ENCODE peak calls at places on chromosomes 16 and 17, in nine cellular contexts. I, F, G, U, H, V, T, S and O are unnamed samples.

GRCh38 chr16:11257131-11257938 is 1.3 kb upstream of the SOCS1 start:
- DNase-seq in H (peak), V (peak), U (peak), F (peak), S (peak), T (peak), G (peak), I (peak), O (peak)

GRCh38 chr16:104828-105374 is 26.9 kb downstream of the MPG start:
- DNase-seq in U (no peak), G (no peak), F (no peak), V (peak), T (no peak), S (no peak), H (no peak), I (no peak), O (no peak)

GRCh38 chr17:79518330-79519151 is 92.3 kb downstream of the RBFOX3 start:
- DNase-seq in G (peak), T (no peak), S (no peak), F (no peak), U (no peak), H (no peak), V (no peak), I (no peak), O (no peak)

GRCh38 chr16:26995522-26995921 is 71.2 kb upstream of the C16orf82 start:
- DNase-seq in F (no peak), G (no peak), I (no peak), S (no peak), T (no peak), V (no peak), H (no peak), U (no peak), O (no peak)

GRCh38 chr17:8494506-8495111 is 58.9 kb downstream of the NDEL1 start:
- DNase-seq in I (no peak), G (no peak), F (no peak), S (no peak), T (no peak), U (no peak), H (no peak), V (no peak), O (no peak)

GRCh38 chr17:38748329-38749221 is at the start of gene PCGF2:
- DNase-seq in F (peak), H (peak), U (peak), I (peak), G (peak), V (peak), S (peak), T (no peak), O (no peak)

GRCh38 chr16:50684823-50685455 is 3.8 kb upstream of the SNX20 start:
- DNase-seq in S (no peak), F (no peak), V (no peak), H (no peak), T (no peak), G (no peak), I (no peak), U (no peak), O (no peak)

GRCh38 chr16:11696266-11697012 is 28.2 kb downstream of the SNN start:
- DNase-seq in V (no peak), S (no peak), U (no peak), H (no peak), I (no peak), F (no peak), G (no peak), T (no peak), O (no peak)

GRCh38 chr17:55394357-55395021 is 27.1 kb downstream of the MMD start:
- DNase-seq in G (no peak), T (no peak), V (no peak), H (no peak), F (no peak), I (no peak), S (no peak), U (peak), O (no peak)

GRCh38 chr16:23035240-23035639 is 114.0 kb downstream of the USP31 start:
- DNase-seq in F (no peak), S (no peak), U (no peak), H (no peak), V (no peak), I (no peak), T (no peak), G (no peak), O (no peak)

GRCh38 chr16:54212893-54213292 is 73.7 kb downstream of the IRX3 start:
- DNase-seq in G (no peak), T (no peak), I (no peak), H (no peak), V (no peak), F (no peak), U (no peak), S (no peak), O (no peak)

GRCh38 chr17:70053241-70054234 is 21.5 kb upstream of the KCNJ16 start:
- DNase-seq in U (no peak), T (no peak), H (no peak), V (peak), I (no peak), F (no peak), S (peak), G (no peak), O (no peak)

GRCh38 chr17:42760652-42761581 is at the start of gene RAMP2:
- DNase-seq in I (no peak), U (no peak), S (no peak), V (no peak), T (no peak), H (no peak), G (no peak), F (peak), O (no peak)

GRCh38 chr17:17084317-17084835 is 42.1 kb downstream of the MPRIP start:
- DNase-seq in F (no peak), S (no peak), H (no peak), T (no peak), V (no peak), U (no peak), I (no peak), G (no peak), O (no peak)

GRCh38 chr17:50947844-50948514 is 81.8 kb upstream of the TOB1 start:
- DNase-seq in U (peak), S (no peak), V (peak), G (no peak), H (peak), I (no peak), T (no peak), F (peak), O (no peak)

GRCh38 chr17:79082311-79083190 is 7.9 kb downstream of the ENGASE start:
- DNase-seq in H (no peak), S (peak), F (peak), U (peak), G (peak), I (no peak), V (peak), T (peak), O (no peak)

GRCh38 chr17:76076765-76077581 is 2.0 kb upstream of the ZACN start:
- DNase-seq in H (no peak), F (no peak), G (peak), U (no peak), S (no peak), T (no peak), V (no peak), I (no peak), O (no peak)

GRCh38 chr16:56525154-56525720 is 5.4 kb upstream of the BBS2 start:
- DNase-seq in F (no peak), S (peak), V (no peak), T (no peak), H (no peak), U (no peak), I (no peak), G (no peak), O (no peak)